ENCODE peak calls at places on chromosomes 5 and 9, in seven cellular contexts. M is SK-N-SH, K is T47D, U is HepG2, I is K562, G is GM12878, B is H1. R is an unnamed sample.

GRCh38 chr5:79025054-79025465 is 40.0 kb upstream of the ARSB start:
- DNase-seq in M (peak), K (peak), U (peak), I (peak), G (no peak), B (peak), R (peak)

GRCh38 chr9:111023090-111023489 is 15.2 kb downstream of the LPAR1 start:
- DNase-seq in M (no peak), K (no peak), U (no peak), I (no peak), G (no peak), B (no peak), R (no peak)

GRCh38 chr9:136019681-136020060 is 58.5 kb upstream of the UBAC1 start:
- DNase-seq in M (no peak), K (no peak), U (no peak), I (no peak), G (no peak), B (no peak), R (no peak)

GRCh38 chr9:116417464-116417863 is 263.9 kb downstream of the PAPPA start:
- DNase-seq in M (no peak), K (peak), U (no peak), I (peak), G (no peak), B (no peak), R (no peak)

GRCh38 chr5:133189881-133190280 is 138.1 kb downstream of the HSPA4 start:
- DNase-seq in M (no peak), K (peak), U (no peak), I (no peak), G (no peak), B (no peak), R (no peak)

GRCh38 chr5:80871541-80871961 is 88.6 kb upstream of the RASGRF2 start:
- DNase-seq in M (no peak), K (no peak), U (peak), I (peak), G (no peak), B (no peak), R (peak)

GRCh38 chr5:149656576-149657182 is 73.4 kb upstream of the PPARGC1B start:
- DNase-seq in M (no peak), K (peak), U (no peak), I (peak), G (no peak), B (peak), R (no peak)

GRCh38 chr9:18092138-18092537 is 381.8 kb upstream of the ADAMTSL1 start:
- DNase-seq in M (no peak), K (no peak), U (no peak), I (no peak), G (no peak), B (no peak), R (no peak)

GRCh38 chr9:12696931-12697622 is 3.9 kb downstream of the TYRP1 start:
- DNase-seq in M (no peak), K (no peak), U (no peak), I (no peak), G (no peak), B (no peak), R (no peak)

GRCh38 chr5:138610468-138611294 is 35.5 kb upstream of the HSPA9 start:
- DNase-seq in M (peak), K (peak), U (no peak), I (peak), G (no peak), B (no peak), R (no peak)

GRCh38 chr5:75335952-75336624 is 932 bp upstream of the HMGCR start:
- DNase-seq in M (peak), K (peak), U (peak), I (peak), G (peak), B (no peak), R (peak)

GRCh38 chr5:135210286-135211055 is 176.4 kb upstream of the PITX1 start:
- DNase-seq in M (no peak), K (no peak), U (no peak), I (no peak), G (no peak), B (no peak), R (no peak)

GRCh38 chr9:98410185-98410697 is 154.8 kb upstream of the TBC1D2 start:
- DNase-seq in M (peak), K (peak), U (peak), I (peak), G (no peak), B (peak), R (no peak)
- TF ChIP-seq JUND in M (no peak), K (no peak), U (no peak), I (peak), G (no peak), B (no peak), R (no peak)

DNA sequence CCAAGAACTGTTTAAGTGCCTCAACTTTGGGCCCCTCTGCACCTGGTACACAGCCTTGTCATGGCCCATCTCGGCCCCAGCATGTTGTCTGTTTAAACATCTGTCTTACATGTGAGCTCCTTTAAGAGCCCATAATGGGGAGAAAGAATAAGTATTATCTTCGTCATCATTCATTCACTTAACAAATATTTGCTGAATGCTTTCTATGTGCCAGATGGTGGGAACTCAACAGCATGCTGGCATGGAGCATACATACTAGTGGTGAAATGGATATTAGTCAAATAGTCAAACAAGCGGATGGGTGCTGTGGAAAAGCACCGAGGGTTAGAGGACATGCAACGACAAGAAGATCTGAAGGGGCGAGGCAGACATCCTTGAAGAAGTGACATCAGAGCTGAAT is 54.5 kb downstream of the GABBR2 start:
- DNase-seq in M (no peak), K (peak), U (no peak), I (no peak), G (no peak), B (no peak), R (no peak)
- TF ChIP-seq JUND in M (no peak), K (no peak), U (no peak), I (no peak), G (no peak), B (no peak), R (no peak)

GRCh38 chr5:96687812-96688453 is 25.8 kb downstream of the CAST start:
- DNase-seq in M (peak), K (peak), U (peak), I (peak), G (no peak), B (no peak), R (peak)
- TF ChIP-seq JUND in M (no peak), K (no peak), U (no peak), I (no peak), G (no peak), B (no peak), R (no peak)

GRCh38 chr5:139634028-139634325 is 14.2 kb upstream of the CXXC5 start:
- DNase-seq in M (no peak), K (no peak), U (no peak), I (no peak), G (no peak), B (no peak), R (no peak)

GRCh38 chr5:139631520-139632165 is 16.5 kb upstream of the CXXC5 start:
- DNase-seq in M (no peak), K (no peak), U (no peak), I (no peak), G (no peak), B (no peak), R (no peak)

GRCh38 chr5:139634541-139634940 is 13.6 kb upstream of the CXXC5 start:
- DNase-seq in M (no peak), K (no peak), U (no peak), I (no peak), G (no peak), B (no peak), R (no peak)

GRCh38 chr5:139635191-139635590 is 13.0 kb upstream of the CXXC5 start:
- DNase-seq in M (no peak), K (no peak), U (no peak), I (no peak), G (no peak), B (no peak), R (no peak)

DNA sequence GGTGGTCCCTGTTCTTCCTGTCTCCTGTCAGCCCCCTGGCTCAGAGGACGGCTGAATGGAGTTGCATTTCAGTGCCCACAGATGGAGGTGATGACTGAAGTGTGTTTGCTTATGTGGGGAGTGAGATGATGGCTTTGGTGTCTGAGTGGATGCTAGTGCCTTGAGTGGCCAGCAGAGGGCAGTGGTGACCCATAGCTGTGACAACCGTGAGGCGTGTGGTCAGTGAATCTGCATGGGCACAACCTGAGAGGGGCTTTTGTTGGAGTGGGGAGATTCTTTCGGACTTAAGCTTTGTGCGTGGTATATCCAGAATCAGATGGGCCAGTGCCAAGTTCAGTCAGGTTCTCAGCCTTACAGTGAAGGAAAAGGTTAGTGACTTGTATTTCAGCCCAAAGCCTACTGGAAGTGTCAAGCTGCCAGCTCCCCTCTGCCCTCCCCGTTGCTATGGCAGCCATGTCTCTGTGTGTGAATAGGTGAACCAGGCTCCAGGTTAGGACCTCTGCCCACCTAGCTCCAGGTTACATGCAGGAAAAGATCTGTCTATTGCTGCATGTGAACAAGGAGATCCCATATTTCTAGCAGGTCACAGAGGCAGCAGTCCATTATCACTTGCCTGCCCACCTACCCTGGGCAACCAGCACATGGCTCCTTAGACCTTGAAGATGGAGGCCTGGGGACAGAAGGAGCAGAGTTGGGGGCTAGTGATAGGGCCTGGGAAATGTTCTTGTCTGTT is 14.7 kb upstream of the CXXC5 start:
- DNase-seq in M (peak), K (peak), U (peak), I (peak), G (no peak), B (no peak), R (no peak)
- TF ChIP-seq JUND in M (no peak), K (no peak), U (no peak), I (no peak), G (no peak), B (no peak), R (no peak)

R was measured in HCT116.